ENCODE peak calls at places on chromosomes 13 and 19, in four cellular contexts. O is K562, K is GM12878, B is NB4. N is an unnamed sample.

GRCh38 chr13:99974296-99974938 is 2.9 kb upstream of the ZIC5 start:
- DNase-seq in K (no peak), B (no peak), O (no peak), N (no peak)

GRCh38 chr19:12872941-12873890 is 8.0 kb downstream of the DNASE2 start:
- DNase-seq in B (peak; percentile 49), O (peak; percentile 86), K (no peak), N (no peak)

GRCh38 chr19:16957151-16957662 is 68.4 kb downstream of the F2RL3 start:
- DNase-seq in O (no peak), B (peak; percentile 84), K (no peak), N (no peak)

GRCh38 chr13:110211735-110212134 is 95.2 kb downstream of the COL4A1 start:
- DNase-seq in O (no peak), K (no peak), B (no peak), N (no peak)

GRCh38 chr13:106102776-106103175 is 432.7 kb downstream of the EFNB2 start:
- DNase-seq in O (no peak), K (no peak), B (no peak), N (no peak)

GRCh38 chr13:66266348-66266747 is 963.8 kb downstream of the PCDH9 start:
- DNase-seq in K (no peak), O (no peak), B (no peak), N (no peak)

GRCh38 chr13:39025433-39025839 is 12.5 kb downstream of the PROSER1 start:
- DNase-seq in K (no peak), O (no peak), B (no peak), N (no peak)

GRCh38 chr13:114282143-114282685 is 813 bp downstream of the UPF3A start:
- DNase-seq in K (peak; percentile 23), O (peak; percentile 61), B (peak; percentile 69), N (no peak)

GRCh38 chr13:88000239-88000638 is 329.1 kb downstream of the SLITRK5 start:
- DNase-seq in O (no peak), K (no peak), B (peak; percentile 15), N (no peak)

GRCh38 chr19:29966594-29967249 is 24.7 kb downstream of the URI1 start:
- DNase-seq in B (peak; percentile 25), O (no peak), K (no peak), N (peak; percentile 57)

GRCh38 chr19:50325310-50326100 is 3.7 kb downstream of the KCNC3 start:
- DNase-seq in B (peak; percentile 67), K (no peak), O (peak; percentile 98), N (peak; percentile 82)

GRCh38 chr19:33133438-33134031 is 1.6 kb downstream of the WDR88 start:
- DNase-seq in B (no peak), K (no peak), O (peak; percentile 39), N (peak; percentile 51)

GRCh38 chr19:11151181-11151580 is 4.4 kb downstream of the SPC24 start:
- DNase-seq in O (no peak), B (no peak), K (no peak), N (no peak)

GRCh38 chr19:16042533-16043085 is 33.7 kb upstream of the TPM4 start:
- DNase-seq in B (no peak), K (no peak), O (no peak), N (no peak)

GRCh38 chr19:3324405-3324856 is 42.0 kb upstream of the NFIC start:
- DNase-seq in O (peak; percentile 79), K (no peak), B (peak; percentile 60), N (no peak)

GRCh38 chr19:18309525-18310064 is 13.3 kb downstream of the LSM4 start:
- DNase-seq in O (no peak), K (no peak), B (no peak), N (no peak)

GRCh38 chr13:60645552-60646138 is 248.6 kb downstream of the TDRD3 start:
- DNase-seq in K (no peak), B (peak; percentile 9), O (no peak), N (no peak)

GRCh38 chr13:44364601-44365000 is 9.0 kb upstream of the SERP2 start:
- DNase-seq in O (no peak), K (no peak), B (no peak), N (peak; percentile 57)

GRCh38 chr19:45451181-45451849 is 16.5 kb upstream of the FOSB start:
- DNase-seq in O (no peak), K (no peak), B (peak; percentile 30), N (no peak)

GRCh38 chr13:102913924-102914628 is 68.2 kb downstream of the ERCC5 start:
- DNase-seq in B (no peak), O (no peak), K (no peak), N (no peak)

GRCh38 chr13:48571121-48571901 is 38.4 kb upstream of the RCBTB2 start:
- DNase-seq in O (no peak), B (peak; percentile 53), K (no peak), N (no peak)

GRCh38 chr13:88761145-88761544 is 1090.0 kb downstream of the SLITRK5 start:
- DNase-seq in K (no peak), O (no peak), B (no peak), N (no peak)

GRCh38 chr13:47281981-47282380 is 385.1 kb upstream of the HTR2A start:
- DNase-seq in K (no peak), B (no peak), O (no peak), N (no peak)

GRCh38 chr13:77465595-77466195 is 69.8 kb upstream of the SCEL start:
- DNase-seq in O (no peak), B (no peak), K (no peak), N (no peak)

GRCh38 chr19:42168206-42168605 is 36.0 kb upstream of the POU2F2 start:
- DNase-seq in B (no peak), O (no peak), K (no peak), N (no peak)

GRCh38 chr13:113976711-113977684 is 3.1 kb upstream of the C13orf46 start:
- DNase-seq in B (no peak), O (no peak), K (no peak), N (peak; percentile 29)

GRCh38 chr13:24503376-24503690 is 9.2 kb downstream of the PARP4 start:
- DNase-seq in K (no peak), B (peak; percentile 9), O (peak; percentile 6), N (no peak)

GRCh38 chr13:77516342-77516789 is 19.1 kb upstream of the SCEL start:
- DNase-seq in K (no peak), O (no peak), B (no peak), N (no peak)

GRCh38 chr19:29404951-29405727 is 120.7 kb upstream of the VSTM2B start:
- DNase-seq in O (no peak), B (no peak), K (no peak), N (no peak)

GRCh38 chr19:21767065-21767800 is at the start of gene ZNF100:
- DNase-seq in O (peak; percentile 86), K (peak; percentile 79), B (peak; percentile 96), N (no peak)

GRCh38 chr13:50760751-50761150 is 82.7 kb downstream of the DLEU7 start:
- DNase-seq in O (no peak), K (no peak), B (no peak), N (no peak)

GRCh38 chr19:47089767-47090350 is 23.7 kb downstream of the ZC3H4 start:
- DNase-seq in O (no peak), K (no peak), B (no peak), N (no peak)

GRCh38 chr19:48560095-48560530 is 8.1 kb downstream of the SULT2B1 start:
- DNase-seq in K (no peak), O (no peak), B (peak; percentile 77), N (peak; percentile 72)

GRCh38 chr19:19670070-19670551 is 1.5 kb downstream of the ZNF101 start:
- DNase-seq in K (no peak), O (no peak), B (no peak), N (no peak)

GRCh38 chr19:55372316-55373081 is 2.2 kb upstream of the IL11 start:
- DNase-seq in B (peak; percentile 61), K (no peak), O (no peak), N (peak; percentile 71)

GRCh38 chr13:18952225-18953016 is 229.2 kb downstream of the TUBA3C start:
- DNase-seq in B (no peak), K (no peak), O (no peak), N (no peak)

GRCh38 chr13:24127116-24127631 is 33.3 kb upstream of the SPATA13 start:
- DNase-seq in B (peak; percentile 68), O (no peak), K (peak; percentile 16), N (peak; percentile 16)

GRCh38 chr13:48818495-48818961 is 157.2 kb upstream of the FNDC3A start:
- DNase-seq in O (no peak), K (no peak), B (no peak), N (no peak)

GRCh38 chr13:98761979-98762616 is 9.6 kb upstream of the SLC15A1 start:
- DNase-seq in K (no peak), O (no peak), B (no peak), N (no peak)
- TF ChIP-seq CTCF in K (no peak), O (no peak), B (no peak), N (no peak)

DNA sequence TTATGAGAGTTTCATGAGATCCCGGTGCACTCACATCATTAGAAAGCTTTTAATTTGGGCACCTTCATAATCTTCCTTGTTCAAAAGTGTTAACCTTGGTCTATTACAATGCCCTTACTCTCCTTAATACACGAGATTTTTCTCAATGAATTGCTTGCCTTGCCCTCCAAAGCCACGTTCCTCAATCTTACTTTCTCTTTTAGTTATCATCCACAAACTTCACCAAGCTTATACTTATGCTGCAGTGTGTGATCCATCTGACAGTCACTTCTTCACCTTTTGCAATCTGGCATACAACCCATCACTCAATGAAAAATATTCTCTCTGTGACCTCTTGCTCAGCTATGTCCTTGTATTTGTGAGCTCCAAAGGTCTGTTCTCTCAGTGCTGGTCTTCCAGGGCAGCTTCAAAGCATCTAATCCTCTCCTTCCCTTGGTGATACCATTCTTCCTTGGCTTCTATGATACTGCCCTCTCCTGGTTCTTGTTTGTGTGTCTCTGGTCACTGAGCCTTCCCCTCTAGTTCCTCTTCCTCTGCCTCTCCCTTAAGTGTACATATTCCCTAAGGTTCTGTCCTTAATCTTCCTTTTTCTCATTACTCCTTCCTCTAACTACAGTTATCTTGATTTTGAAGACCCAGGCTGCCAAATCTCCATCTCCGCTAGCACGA is 202.2 kb upstream of the STARD13 start:
- DNase-seq in O (no peak), K (peak; percentile 27), B (peak; percentile 61), N (no peak)
- TF ChIP-seq MYC in O (no peak), K (no peak), B (no peak), N (no peak)

DNA sequence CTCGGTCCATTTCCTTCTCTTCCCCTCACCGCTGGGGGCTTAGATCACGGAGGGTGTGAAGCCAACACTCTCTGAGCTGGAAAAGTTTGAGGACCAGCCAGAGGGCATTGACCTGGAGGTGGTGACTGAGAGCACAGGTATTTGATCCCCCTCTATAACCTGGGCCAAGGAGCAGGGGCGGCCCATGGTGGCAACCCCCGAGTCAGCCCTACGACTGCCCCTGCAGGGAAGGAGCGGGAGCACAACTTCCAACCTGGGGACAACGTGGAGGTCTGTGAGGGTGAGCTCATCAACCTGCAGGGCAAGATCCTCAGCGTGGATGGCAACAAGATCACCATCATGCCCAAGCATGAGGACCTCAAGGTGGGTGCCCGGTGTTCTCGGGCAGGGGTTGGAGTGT is 11.6 kb upstream of the TIMM50 start:
- DNase-seq in O (no peak), K (no peak), B (no peak), N (no peak)
- TF ChIP-seq CTCF in O (no peak), K (no peak), B (no peak), N (no peak)

DNA sequence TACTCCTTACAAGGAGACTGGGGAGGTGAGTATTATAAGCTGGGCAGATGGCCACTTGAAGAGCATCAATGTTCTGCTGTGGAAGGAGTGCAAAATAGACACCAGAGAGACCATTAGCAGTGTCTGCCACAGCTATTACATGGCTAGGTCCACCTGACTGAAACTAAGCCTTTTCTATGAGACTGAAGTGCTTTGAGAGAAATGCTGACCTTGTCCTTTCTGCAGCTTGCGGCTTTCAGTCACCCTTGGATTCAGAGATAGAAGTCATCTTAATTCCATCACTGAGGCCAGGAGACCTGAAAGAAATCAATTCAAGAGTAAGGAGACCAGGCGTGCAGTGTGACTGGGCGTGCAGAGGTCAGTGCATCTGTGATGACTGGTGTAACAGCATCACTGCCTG is 1.3 kb upstream of the ZFP28 start:
- DNase-seq in O (no peak), K (no peak), B (no peak), N (no peak)
- TF ChIP-seq MYC in O (no peak), K (no peak), B (no peak), N (no peak)